ENCODE peak calls at places on chromosomes 5 and 9, in seven cellular contexts. J is stomach, T is ascending aorta, O is tibial artery, I is suprapubic skin, D is body of pancreas, F is H9. B is an unnamed sample.

GRCh38 chr5:129971684-129972083 is 67.4 kb downstream of the CHSY3 start:
- DNase-seq in O (no peak), I (no peak), D (no peak), T (no peak), F (no peak), J (no peak), B (no peak)

GRCh38 chr5:57386958-57387357 is 95.7 kb downstream of the ACTBL2 start:
- DNase-seq in O (no peak), I (no peak), J (no peak), D (no peak), T (no peak), F (no peak), B (no peak)

GRCh38 chr5:89034588-89034987 is 151.6 kb upstream of the MEF2C start:
- DNase-seq in O (no peak), I (no peak), D (no peak), J (no peak), T (no peak), F (no peak), B (no peak)

GRCh38 chr9:76371901-76372300 is 22.3 kb downstream of the RFK start:
- DNase-seq in D (no peak), T (no peak), O (no peak), F (no peak), J (no peak), I (no peak), B (no peak)

GRCh38 chr9:137582286-137582860 is 3.6 kb upstream of the DPH7 start:
- DNase-seq in F (peak; percentile 61), D (peak; percentile 49), J (peak; percentile 55), T (no peak), I (no peak), O (no peak), B (no peak)

GRCh38 chr9:77807295-77807694 is 159.2 kb upstream of the GNA14 start:
- DNase-seq in F (no peak), T (no peak), I (no peak), D (no peak), O (no peak), J (no peak), B (no peak)

GRCh38 chr5:172175263-172175719 is 12.7 kb downstream of the STK10 start:
- DNase-seq in D (no peak), F (no peak), T (peak; percentile 79), O (peak; percentile 61), J (peak; percentile 63), I (no peak), B (no peak)

GRCh38 chr5:67246546-67246945 is 49.9 kb upstream of the CD180 start:
- DNase-seq in T (no peak), F (no peak), J (no peak), I (no peak), D (no peak), O (no peak), B (no peak)

GRCh38 chr9:128098936-128099931 is 28.3 kb downstream of the PTGES2 start:
- DNase-seq in F (no peak), D (peak; percentile 33), O (no peak), T (no peak), J (no peak), I (no peak), B (no peak)

GRCh38 chr9:70479880-70480291 is 65.4 kb upstream of the KLF9 start:
- DNase-seq in F (peak; percentile 46), J (peak; percentile 34), O (no peak), T (peak; percentile 77), D (peak; percentile 57), I (no peak), B (peak; percentile 67)

GRCh38 chr9:129783516-129784361 is 19.2 kb upstream of the TOR1B start:
- DNase-seq in D (peak; percentile 76), O (peak; percentile 73), J (peak; percentile 73), T (peak; percentile 89), F (peak; percentile 81), I (peak; percentile 85), B (peak; percentile 63)

GRCh38 chr9:81374881-81375280 is 314.5 kb downstream of the TLE1 start:
- DNase-seq in O (no peak), T (no peak), D (no peak), I (no peak), F (no peak), J (no peak), B (no peak)

DNA sequence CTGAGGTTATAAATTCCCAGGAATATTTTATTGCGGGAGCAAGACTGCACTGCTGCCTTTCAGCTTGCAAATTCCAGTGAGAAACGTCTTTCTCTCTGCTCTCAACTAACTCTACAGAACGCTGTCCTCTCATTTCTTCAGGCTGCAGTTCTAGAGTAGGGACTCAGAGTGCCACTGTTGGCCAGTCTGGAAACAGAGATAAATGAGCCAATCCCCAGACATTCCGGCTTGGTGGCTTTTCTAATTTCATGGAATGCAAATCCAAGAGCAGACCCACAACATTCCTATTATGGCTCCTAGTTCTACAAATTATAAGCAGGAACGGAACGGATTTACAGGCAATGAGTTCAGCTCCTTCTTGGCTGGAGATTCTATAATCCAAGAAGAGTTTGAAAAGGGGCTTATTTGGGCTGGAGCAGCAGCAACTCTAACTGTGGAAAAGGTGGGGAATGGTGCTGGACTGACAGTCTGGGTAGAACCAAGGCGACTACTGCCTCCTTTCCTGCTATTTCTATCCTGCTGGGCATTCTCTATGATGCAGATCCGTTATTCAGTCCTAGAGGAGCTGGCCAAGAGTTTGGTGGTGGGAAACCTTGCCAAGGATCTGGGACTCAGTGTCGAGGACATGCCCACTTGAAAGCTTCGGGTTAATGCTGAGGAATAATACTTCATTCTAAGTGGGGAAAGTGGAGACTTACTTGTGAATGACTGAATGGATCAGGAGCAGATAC is 9.3 kb downstream of the PCDHGA12 start:
- DNase-seq in I (no peak), O (no peak), D (no peak), F (no peak), T (no peak), J (no peak), B (no peak)
- H3K9me3 ChIP-seq in I (peaks cover 21% of the 10 kb centered on the region), O (peaks cover 91% of the 10 kb centered on the region), D (peaks cover 44% of the 10 kb centered on the region), F (no peaks in the 10 kb centered on the region), T (peaks cover 75% of the 10 kb centered on the region), J (peaks cover 83% of the 10 kb centered on the region), B (peaks cover 97% of the 10 kb centered on the region)

GRCh38 chr5:53127107-53127506 is 17.6 kb upstream of the MOCS2 start:
- DNase-seq in T (no peak), O (no peak), D (no peak), J (no peak), I (no peak), F (no peak), B (no peak)

GRCh38 chr5:53128481-53128880 is 18.9 kb upstream of the MOCS2 start:
- DNase-seq in O (no peak), T (no peak), D (no peak), I (no peak), J (no peak), F (no peak), B (no peak)

GRCh38 chr5:53120165-53120564 is 10.6 kb upstream of the MOCS2 start:
- DNase-seq in I (no peak), J (no peak), T (no peak), F (no peak), D (no peak), O (no peak), B (no peak)

GRCh38 chr5:53126514-53126913 is 17.0 kb upstream of the MOCS2 start:
- DNase-seq in J (no peak), O (no peak), F (no peak), D (no peak), T (no peak), I (no peak), B (no peak)

DNA sequence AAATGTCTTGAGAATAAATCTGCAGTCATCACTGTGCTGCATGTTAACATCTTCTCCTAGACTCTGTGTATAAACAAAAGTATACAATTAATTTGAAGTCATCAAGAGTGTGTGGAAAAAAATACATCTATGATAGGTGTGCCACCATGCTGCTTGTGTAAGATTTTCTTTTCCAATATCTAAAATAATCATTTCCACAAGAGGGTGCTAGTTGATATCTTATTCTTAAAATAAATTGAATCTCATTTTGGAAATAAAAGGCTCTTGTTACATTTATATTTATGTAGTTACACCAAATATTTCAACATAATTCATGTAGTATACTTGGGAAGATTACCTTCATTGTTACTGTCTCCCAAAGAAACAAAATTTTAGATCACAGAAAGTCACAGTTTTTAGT is 14.1 kb upstream of the MOCS2 start:
- DNase-seq in J (no peak), F (no peak), I (no peak), O (no peak), T (no peak), D (no peak), B (no peak)
- TF ChIP-seq CTCF in J (no peak), F (no peak), I (no peak), O (peak; percentile 13), T (peak; percentile 15), D (no peak), B (no peak)

DNA sequence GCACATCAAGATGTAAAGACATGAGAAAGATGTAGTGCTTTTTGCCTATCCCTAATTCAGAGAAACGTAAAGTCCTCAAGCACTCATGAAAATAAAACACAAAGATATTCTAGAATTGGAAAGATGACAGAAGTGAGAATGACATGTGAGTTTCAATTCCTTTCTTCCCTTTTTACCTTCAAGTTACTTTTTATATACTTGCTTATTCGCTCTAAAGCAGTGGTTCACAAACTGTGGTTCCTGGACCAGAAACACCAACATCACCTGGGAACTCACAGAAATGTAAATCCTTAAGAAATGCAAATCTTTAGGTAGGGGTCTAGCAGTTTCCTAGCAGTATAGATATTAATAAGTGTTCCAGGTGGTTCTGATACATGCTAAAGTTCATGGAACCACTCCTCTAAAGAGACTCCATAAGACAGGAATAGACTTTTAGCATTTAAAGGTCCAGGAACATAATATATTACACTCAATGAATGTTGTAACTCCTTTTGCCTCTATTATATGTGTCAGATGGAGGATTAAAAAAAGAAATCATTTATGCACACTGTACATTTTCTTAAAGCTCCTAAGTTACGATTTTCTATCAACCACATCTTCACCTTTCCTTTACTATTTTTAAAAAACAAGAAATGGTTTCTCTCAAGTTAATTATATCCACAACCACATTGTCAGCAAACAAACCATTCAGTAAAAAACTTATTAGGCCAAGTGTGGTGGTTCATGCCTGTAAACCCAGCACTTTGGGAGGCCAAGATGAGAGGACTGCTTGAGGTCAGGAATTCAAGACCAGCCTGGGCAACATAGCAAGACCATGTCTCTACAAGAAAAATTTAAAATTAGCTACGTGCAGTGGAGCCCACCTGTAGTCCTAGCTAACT is 39.9 kb downstream of the ERP44 start:
- DNase-seq in I (no peak), F (no peak), J (no peak), T (no peak), D (no peak), O (no peak), B (no peak)
- H3K9me3 ChIP-seq in I (no peaks in the 10 kb centered on the region), F (no peaks in the 10 kb centered on the region), J (no peaks in the 10 kb centered on the region), T (no peaks in the 10 kb centered on the region), D (no peaks in the 10 kb centered on the region), O (no peaks in the 10 kb centered on the region), B (no peaks in the 10 kb centered on the region)

DNA sequence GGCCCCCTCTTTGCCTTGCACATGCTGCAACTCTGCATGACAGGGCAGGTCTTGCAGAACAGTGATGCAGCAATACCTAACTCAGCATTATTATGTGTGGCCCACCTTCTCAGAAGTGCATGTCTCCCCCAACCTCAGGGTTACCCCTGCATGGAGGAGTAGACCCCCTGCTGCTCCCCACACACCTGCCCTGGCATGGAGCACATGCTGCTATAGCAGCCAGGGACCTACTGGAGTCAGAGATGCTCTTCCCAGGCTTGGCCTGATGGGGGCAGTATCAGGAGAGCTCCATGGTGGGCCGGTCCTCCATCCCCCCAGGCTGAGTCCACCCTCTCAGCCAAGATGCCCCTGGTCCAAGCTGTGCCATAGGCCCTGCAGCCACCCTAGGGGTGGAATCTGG is 13.2 kb upstream of the BOD1 start:
- DNase-seq in T (peak; percentile 58), J (no peak), O (no peak), I (no peak), D (no peak), F (peak; percentile 79), B (no peak)
- TF ChIP-seq CTCF in T (peak; percentile 11), J (no peak), O (no peak), I (no peak), D (no peak), F (peak; percentile 81), B (no peak)

GRCh38 chr5:179257190-179257741 is 88.0 kb downstream of the ADAMTS2 start:
- DNase-seq in I (peak; percentile 45), T (peak; percentile 61), D (peak; percentile 6), O (no peak), J (peak; percentile 16), F (peak; percentile 23), B (no peak)
- H3K9me3 ChIP-seq in I (no peaks in the 10 kb centered on the region), T (no peaks in the 10 kb centered on the region), D (no peaks in the 10 kb centered on the region), O (no peaks in the 10 kb centered on the region), J (no peaks in the 10 kb centered on the region), F (no peaks in the 10 kb centered on the region), B (no peaks in the 10 kb centered on the region)

B was measured in breast epithelium.